ENCODE peak calls at places on chromosomes 2 and 18, in six cellular contexts. O is HepG2, N is GM12878, B is HCT116, X is K562, Z is H1. L is an unnamed sample.

GRCh38 chr18:55338955-55339662 is 248.9 kb downstream of the TCF4 start:
- DNase-seq in B (no peak), O (no peak), Z (no peak), X (no peak), N (no peak), L (no peak)

GRCh38 chr2:193240752-193241151 is 1046.0 kb upstream of the TMEFF2 start:
- DNase-seq in B (no peak), N (no peak), X (peak; percentile 1), Z (no peak), O (peak; percentile 7), L (no peak)

GRCh38 chr2:23564618-23564967 is 179.6 kb downstream of the KLHL29 start:
- DNase-seq in O (no peak), B (no peak), X (no peak), Z (no peak), N (no peak), L (no peak)

GRCh38 chr2:219314804-219315468 is 5.7 kb upstream of the PTPRN start:
- DNase-seq in X (no peak), Z (no peak), B (no peak), N (no peak), O (no peak), L (no peak)

GRCh38 chr2:70966681-70967080 is 11.7 kb upstream of the ANKRD53 start:
- DNase-seq in X (no peak), B (no peak), O (no peak), N (no peak), Z (no peak), L (no peak)

GRCh38 chr2:23135481-23136100 is 249.4 kb upstream of the KLHL29 start:
- DNase-seq in N (no peak), B (no peak), X (no peak), Z (peak; percentile 9), O (no peak), L (peak; percentile 13)

GRCh38 chr18:75016025-75016717 is 192.8 kb downstream of the PTGR3 start:
- DNase-seq in X (no peak), B (no peak), Z (no peak), N (peak; percentile 28), O (no peak), L (no peak)

GRCh38 chr2:100786297-100786658 is 33.7 kb upstream of the NPAS2 start:
- DNase-seq in N (no peak), B (no peak), Z (no peak), X (no peak), O (no peak), L (no peak)

GRCh38 chr2:235066895-235067294 is 115.1 kb downstream of the SH3BP4 start:
- DNase-seq in O (no peak), B (no peak), N (no peak), X (no peak), Z (no peak), L (no peak)

GRCh38 chr2:203951366-203951902 is 14.9 kb downstream of the ICOS start:
- DNase-seq in O (no peak), B (no peak), X (no peak), Z (no peak), N (peak; percentile 23), L (no peak)

GRCh38 chr18:1002653-1003178 is 98.0 kb downstream of the ADCYAP1 start:
- DNase-seq in Z (no peak), O (no peak), X (no peak), N (no peak), B (no peak), L (no peak)

GRCh38 chr2:39772086-39772811 is 6.8 kb downstream of the THUMPD2 start:
- DNase-seq in N (no peak), X (no peak), B (no peak), Z (no peak), O (no peak), L (no peak)

GRCh38 chr2:132754392-132754791 is 84.4 kb upstream of the LYPD1 start:
- DNase-seq in X (no peak), O (no peak), Z (no peak), N (no peak), B (no peak), L (no peak)

GRCh38 chr18:49096021-49096420 is 145.3 kb upstream of the SMAD7 start:
- DNase-seq in Z (no peak), X (no peak), B (no peak), O (no peak), N (no peak), L (no peak)

GRCh38 chr2:170086751-170087150 is 91.2 kb upstream of the MYO3B start:
- DNase-seq in X (no peak), Z (no peak), B (no peak), N (no peak), O (no peak), L (no peak)

GRCh38 chr2:200349868-200350267 is 43.4 kb downstream of the SPATS2L start:
- DNase-seq in B (no peak), O (no peak), Z (no peak), X (no peak), N (no peak), L (no peak)

GRCh38 chr2:68379184-68379708 is 14.2 kb downstream of the PLEK start:
- DNase-seq in Z (no peak), N (no peak), B (no peak), X (no peak), O (no peak), L (no peak)

GRCh38 chr2:162416446-162416845 is 72.5 kb downstream of the GCA start:
- DNase-seq in X (no peak), B (no peak), Z (no peak), O (no peak), N (no peak), L (no peak)

GRCh38 chr18:12884521-12885323 is 685 bp upstream of the PTPN2 start:
- DNase-seq in N (no peak), O (no peak), B (no peak), X (no peak), Z (no peak), L (no peak)

GRCh38 chr2:199395311-199395710 is 62.4 kb downstream of the SATB2 start:
- DNase-seq in B (no peak), N (no peak), O (no peak), X (no peak), Z (no peak), L (no peak)

GRCh38 chr2:218024336-218024735 is 21.5 kb upstream of the TNS1 start:
- DNase-seq in X (no peak), B (no peak), N (no peak), Z (no peak), O (no peak), L (peak; percentile 5)

GRCh38 chr2:121617042-121617599 is 32.1 kb downstream of the CLASP1 start:
- DNase-seq in N (no peak), X (no peak), O (no peak), Z (no peak), B (no peak), L (no peak)

GRCh38 chr2:64649013-64649484 is 4.7 kb downstream of the SERTAD2 start:
- DNase-seq in O (peak; percentile 65), Z (no peak), B (no peak), X (peak; percentile 78), N (no peak), L (no peak)

GRCh38 chr2:64643838-64644219 is 9.9 kb downstream of the SERTAD2 start:
- DNase-seq in X (no peak), O (no peak), N (no peak), Z (no peak), B (no peak), L (no peak)

GRCh38 chr2:64644240-64645013 is 9.3 kb downstream of the SERTAD2 start:
- DNase-seq in N (no peak), X (peak; percentile 89), O (peak; percentile 62), B (peak; percentile 59), Z (peak; percentile 71), L (peak; percentile 81)

GRCh38 chr2:64645014-64645418 is 8.7 kb downstream of the SERTAD2 start:
- DNase-seq in X (peak; percentile 85), O (peak; percentile 78), Z (no peak), N (no peak), B (no peak), L (peak; percentile 81)

GRCh38 chr2:64646007-64646880 is 7.5 kb downstream of the SERTAD2 start:
- DNase-seq in X (no peak), N (peak; percentile 69), B (peak; percentile 64), Z (no peak), O (peak; percentile 63), L (peak; percentile 85)
- TF ChIP-seq ATF3 in X (no peak), N (no peak), B (no peak), Z (no peak), O (no peak), L (no peak)

GRCh38 chr2:75102011-75102410 is 97.3 kb downstream of the TACR1 start:
- DNase-seq in Z (no peak), O (no peak), N (no peak), B (no peak), X (no peak), L (no peak)

GRCh38 chr2:75099521-75099922 is 99.8 kb downstream of the TACR1 start:
- DNase-seq in B (no peak), Z (no peak), X (no peak), O (no peak), N (no peak), L (no peak)

GRCh38 chr2:75098856-75099255 is 100.5 kb downstream of the TACR1 start:
- DNase-seq in O (peak; percentile 39), X (peak; percentile 14), N (no peak), Z (no peak), B (no peak), L (peak; percentile 28)

GRCh38 chr2:75100691-75101236 is 98.6 kb downstream of the TACR1 start:
- DNase-seq in X (no peak), Z (no peak), N (no peak), O (no peak), B (no peak), L (no peak)

DNA sequence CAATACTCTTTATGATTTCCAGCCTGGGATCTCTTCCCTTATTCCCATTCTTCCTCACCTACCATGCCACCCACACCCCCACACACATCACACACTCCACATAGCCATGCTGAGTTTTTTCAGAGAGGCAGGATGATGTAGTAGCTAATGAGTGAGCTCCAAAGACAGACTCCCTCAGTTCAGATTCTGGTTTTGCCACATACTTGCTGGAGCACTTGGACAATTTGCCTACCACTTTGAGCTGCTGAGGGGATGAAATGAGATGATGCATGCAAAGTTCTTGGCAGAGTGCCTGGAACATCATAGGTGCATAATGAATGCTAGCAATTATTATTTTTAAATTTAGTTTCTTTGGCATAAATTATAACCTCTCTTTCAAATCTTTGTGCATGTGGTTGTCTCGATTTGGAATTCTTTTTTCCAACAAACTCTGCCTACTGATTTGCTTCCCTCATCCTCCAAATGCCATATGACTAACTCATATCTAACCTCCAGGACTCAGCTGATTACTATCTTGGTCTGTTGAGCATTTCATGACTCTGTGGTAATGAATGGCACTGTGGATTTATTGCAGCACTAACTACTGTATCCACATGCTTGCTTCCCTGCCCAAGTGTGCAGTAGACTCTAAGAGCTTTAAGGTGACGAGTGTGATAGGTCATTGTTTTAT is 99.2 kb downstream of the TACR1 start:
- DNase-seq in B (no peak), N (no peak), O (no peak), X (no peak), Z (no peak), L (no peak)
- TF ChIP-seq ATF3 in B (no peak), N (no peak), O (no peak), X (no peak), Z (no peak), L (no peak)

GRCh38 chr2:228447266-228447915 is 265.9 kb upstream of the SPHKAP start:
- DNase-seq in N (no peak), Z (no peak), X (no peak), B (no peak), O (no peak), L (no peak)

GRCh38 chr2:228444156-228444555 is 262.7 kb upstream of the SPHKAP start:
- DNase-seq in N (no peak), X (no peak), B (no peak), O (no peak), Z (no peak), L (no peak)

GRCh38 chr2:228446732-228447131 is 265.2 kb upstream of the SPHKAP start:
- DNase-seq in B (no peak), X (no peak), O (no peak), Z (no peak), N (no peak), L (no peak)
- TF ChIP-seq ATF3 in B (no peak), X (no peak), O (no peak), Z (no peak), N (no peak), L (no peak)

GRCh38 chr2:28062867-28063266 is 172.3 kb downstream of the BABAM2 start:
- DNase-seq in N (no peak), B (no peak), O (no peak), Z (no peak), X (no peak), L (no peak)
- TF ChIP-seq ATF3 in N (no peak), B (no peak), O (no peak), Z (no peak), X (no peak), L (no peak)

L was measured in WTC11.